ENCODE peak calls at places on chromosomes 3 and 15, in ten cellular contexts. One of them, this sample, is unnamed.

GRCh38 chr3:113523241-113523640 is 8.3 kb upstream of the SPICE1 start:
- DNase-seq in AML-193: no peak
- DNase-seq in naive thymus-derived CD4-positive, alpha-beta T cell: no peak
- DNase-seq in Calu3: no peak
- DNase-seq in SK-N-SH: no peak
- DNase-seq in hippocampal formation: no peak
- DNase-seq in posterior vena cava: no peak
- DNase-seq in SJSA1: no peak
- DNase-seq in WTC11: no peak
- DNase-seq in CD8-positive, alpha-beta T cell: no peak
- DNase-seq in this sample: no peak

GRCh38 chr3:59212128-59212764 is 162.4 kb upstream of the CFAP20DC start:
- DNase-seq in naive thymus-derived CD4-positive, alpha-beta T cell: peak
- DNase-seq in hippocampal formation: no peak
- DNase-seq in posterior vena cava: no peak
- DNase-seq in SK-N-SH: peak
- DNase-seq in CD8-positive, alpha-beta T cell: no peak
- DNase-seq in AML-193: peak
- DNase-seq in Calu3: peak
- DNase-seq in SJSA1: no peak
- DNase-seq in WTC11: no peak
- DNase-seq in this sample: no peak

GRCh38 chr15:70023064-70023768 is 74.5 kb downstream of the TLE3 start:
- DNase-seq in hippocampal formation: no peak
- DNase-seq in Calu3: no peak
- DNase-seq in AML-193: peak
- DNase-seq in naive thymus-derived CD4-positive, alpha-beta T cell: peak
- DNase-seq in WTC11: no peak
- DNase-seq in SJSA1: peak
- DNase-seq in CD8-positive, alpha-beta T cell: peak
- DNase-seq in posterior vena cava: peak
- DNase-seq in SK-N-SH: no peak
- DNase-seq in this sample: peak

GRCh38 chr3:39349080-39349479 is 19.6 kb downstream of the CCR8 start:
- DNase-seq in WTC11: no peak
- DNase-seq in AML-193: no peak
- DNase-seq in SJSA1: no peak
- DNase-seq in naive thymus-derived CD4-positive, alpha-beta T cell: no peak
- DNase-seq in CD8-positive, alpha-beta T cell: no peak
- DNase-seq in hippocampal formation: no peak
- DNase-seq in posterior vena cava: no peak
- DNase-seq in Calu3: no peak
- DNase-seq in SK-N-SH: no peak
- DNase-seq in this sample: no peak

GRCh38 chr3:40211579-40211978 is 97.9 kb upstream of the EIF1B start:
- DNase-seq in naive thymus-derived CD4-positive, alpha-beta T cell: no peak
- DNase-seq in SJSA1: no peak
- DNase-seq in SK-N-SH: no peak
- DNase-seq in WTC11: no peak
- DNase-seq in posterior vena cava: no peak
- DNase-seq in hippocampal formation: no peak
- DNase-seq in CD8-positive, alpha-beta T cell: no peak
- DNase-seq in AML-193: no peak
- DNase-seq in Calu3: peak
- DNase-seq in this sample: no peak

GRCh38 chr3:41045491-41045890 is 153.8 kb upstream of the CTNNB1 start:
- DNase-seq in SJSA1: no peak
- DNase-seq in AML-193: no peak
- DNase-seq in Calu3: no peak
- DNase-seq in naive thymus-derived CD4-positive, alpha-beta T cell: no peak
- DNase-seq in SK-N-SH: no peak
- DNase-seq in hippocampal formation: no peak
- DNase-seq in WTC11: no peak
- DNase-seq in CD8-positive, alpha-beta T cell: no peak
- DNase-seq in posterior vena cava: no peak
- DNase-seq in this sample: no peak

GRCh38 chr3:115922681-115923347 is 299.5 kb downstream of the GAP43 start:
- DNase-seq in SJSA1: no peak
- DNase-seq in CD8-positive, alpha-beta T cell: no peak
- DNase-seq in Calu3: peak
- DNase-seq in posterior vena cava: no peak
- DNase-seq in naive thymus-derived CD4-positive, alpha-beta T cell: no peak
- DNase-seq in hippocampal formation: no peak
- DNase-seq in AML-193: peak
- DNase-seq in SK-N-SH: no peak
- DNase-seq in WTC11: peak
- DNase-seq in this sample: peak

GRCh38 chr3:101151286-101151901 is 158.2 kb upstream of the ABI3BP start:
- DNase-seq in CD8-positive, alpha-beta T cell: no peak
- DNase-seq in posterior vena cava: no peak
- DNase-seq in hippocampal formation: no peak
- DNase-seq in SJSA1: no peak
- DNase-seq in SK-N-SH: no peak
- DNase-seq in AML-193: no peak
- DNase-seq in naive thymus-derived CD4-positive, alpha-beta T cell: no peak
- DNase-seq in WTC11: no peak
- DNase-seq in Calu3: no peak
- DNase-seq in this sample: no peak

GRCh38 chr15:29669823-29670222 is 152.4 kb downstream of the TJP1 start:
- DNase-seq in Calu3: no peak
- DNase-seq in SJSA1: peak
- DNase-seq in WTC11: no peak
- DNase-seq in AML-193: no peak
- DNase-seq in SK-N-SH: no peak
- DNase-seq in posterior vena cava: no peak
- DNase-seq in hippocampal formation: no peak
- DNase-seq in CD8-positive, alpha-beta T cell: no peak
- DNase-seq in naive thymus-derived CD4-positive, alpha-beta T cell: no peak
- DNase-seq in this sample: no peak

GRCh38 chr15:42110367-42110766 is 16.0 kb upstream of the PLA2G4D start:
- DNase-seq in naive thymus-derived CD4-positive, alpha-beta T cell: no peak
- DNase-seq in SK-N-SH: no peak
- DNase-seq in WTC11: no peak
- DNase-seq in Calu3: no peak
- DNase-seq in posterior vena cava: no peak
- DNase-seq in CD8-positive, alpha-beta T cell: no peak
- DNase-seq in hippocampal formation: no peak
- DNase-seq in SJSA1: no peak
- DNase-seq in AML-193: no peak
- DNase-seq in this sample: no peak

GRCh38 chr3:106030620-106030945 is 161.8 kb upstream of the CBLB start:
- DNase-seq in hippocampal formation: no peak
- DNase-seq in CD8-positive, alpha-beta T cell: no peak
- DNase-seq in SK-N-SH: no peak
- DNase-seq in SJSA1: no peak
- DNase-seq in posterior vena cava: no peak
- DNase-seq in WTC11: no peak
- DNase-seq in naive thymus-derived CD4-positive, alpha-beta T cell: no peak
- DNase-seq in Calu3: no peak
- DNase-seq in AML-193: no peak
- DNase-seq in this sample: no peak

GRCh38 chr3:32816439-32817194 is 1.2 kb upstream of the TRIM71 start:
- DNase-seq in CD8-positive, alpha-beta T cell: no peak
- DNase-seq in AML-193: no peak
- DNase-seq in naive thymus-derived CD4-positive, alpha-beta T cell: no peak
- DNase-seq in WTC11: peak
- DNase-seq in SK-N-SH: peak
- DNase-seq in posterior vena cava: peak
- DNase-seq in Calu3: no peak
- DNase-seq in SJSA1: no peak
- DNase-seq in hippocampal formation: no peak
- DNase-seq in this sample: peak

GRCh38 chr3:110932515-110933095 is 139.0 kb upstream of the NECTIN3 start:
- DNase-seq in WTC11: no peak
- DNase-seq in naive thymus-derived CD4-positive, alpha-beta T cell: no peak
- DNase-seq in posterior vena cava: no peak
- DNase-seq in SJSA1: no peak
- DNase-seq in SK-N-SH: no peak
- DNase-seq in hippocampal formation: no peak
- DNase-seq in CD8-positive, alpha-beta T cell: no peak
- DNase-seq in Calu3: no peak
- DNase-seq in AML-193: no peak
- DNase-seq in this sample: no peak

GRCh38 chr3:59733041-59733809 is 683.4 kb upstream of the CFAP20DC start:
- DNase-seq in AML-193: no peak
- DNase-seq in posterior vena cava: no peak
- DNase-seq in SJSA1: no peak
- DNase-seq in Calu3: no peak
- DNase-seq in SK-N-SH: peak
- DNase-seq in naive thymus-derived CD4-positive, alpha-beta T cell: no peak
- DNase-seq in CD8-positive, alpha-beta T cell: no peak
- DNase-seq in WTC11: no peak
- DNase-seq in hippocampal formation: no peak
- DNase-seq in this sample: no peak

GRCh38 chr3:113832477-113833164 is 6.0 kb upstream of the GRAMD1C start:
- DNase-seq in Calu3: no peak
- DNase-seq in naive thymus-derived CD4-positive, alpha-beta T cell: no peak
- DNase-seq in CD8-positive, alpha-beta T cell: no peak
- DNase-seq in WTC11: no peak
- DNase-seq in SJSA1: no peak
- DNase-seq in AML-193: no peak
- DNase-seq in hippocampal formation: no peak
- DNase-seq in posterior vena cava: no peak
- DNase-seq in SK-N-SH: no peak
- DNase-seq in this sample: peak

GRCh38 chr15:91853501-91853967 is at the start of gene SLCO3A1:
- DNase-seq in CD8-positive, alpha-beta T cell: peak
- DNase-seq in WTC11: peak
- DNase-seq in posterior vena cava: peak
- DNase-seq in AML-193: peak
- DNase-seq in SJSA1: no peak
- DNase-seq in SK-N-SH: peak
- DNase-seq in naive thymus-derived CD4-positive, alpha-beta T cell: peak
- DNase-seq in Calu3: peak
- DNase-seq in hippocampal formation: peak
- DNase-seq in this sample: peak

GRCh38 chr15:77059761-77060345 is 11.1 kb downstream of the TSPAN3 start:
- DNase-seq in naive thymus-derived CD4-positive, alpha-beta T cell: no peak
- DNase-seq in AML-193: no peak
- DNase-seq in posterior vena cava: no peak
- DNase-seq in Calu3: no peak
- DNase-seq in WTC11: no peak
- DNase-seq in SK-N-SH: no peak
- DNase-seq in hippocampal formation: no peak
- DNase-seq in CD8-positive, alpha-beta T cell: no peak
- DNase-seq in SJSA1: no peak
- DNase-seq in this sample: no peak

GRCh38 chr3:183576487-183577107 is 21.1 kb upstream of the KLHL6 start:
- DNase-seq in naive thymus-derived CD4-positive, alpha-beta T cell: no peak
- DNase-seq in posterior vena cava: no peak
- DNase-seq in SK-N-SH: no peak
- DNase-seq in hippocampal formation: peak
- DNase-seq in Calu3: no peak
- DNase-seq in AML-193: no peak
- DNase-seq in SJSA1: no peak
- DNase-seq in CD8-positive, alpha-beta T cell: no peak
- DNase-seq in WTC11: no peak
- DNase-seq in this sample: no peak

GRCh38 chr3:190225186-190225692 is 97.0 kb downstream of the CLDN1 start:
- DNase-seq in CD8-positive, alpha-beta T cell: no peak
- DNase-seq in SJSA1: no peak
- DNase-seq in SK-N-SH: peak
- DNase-seq in WTC11: no peak
- DNase-seq in AML-193: peak
- DNase-seq in hippocampal formation: no peak
- DNase-seq in naive thymus-derived CD4-positive, alpha-beta T cell: peak
- DNase-seq in Calu3: peak
- DNase-seq in posterior vena cava: no peak
- DNase-seq in this sample: no peak

GRCh38 chr3:28915711-28916481 is 365.0 kb upstream of the RBMS3 start:
- DNase-seq in naive thymus-derived CD4-positive, alpha-beta T cell: no peak
- DNase-seq in SK-N-SH: peak
- DNase-seq in CD8-positive, alpha-beta T cell: no peak
- DNase-seq in SJSA1: peak
- DNase-seq in Calu3: peak
- DNase-seq in hippocampal formation: no peak
- DNase-seq in posterior vena cava: no peak
- DNase-seq in WTC11: peak
- DNase-seq in AML-193: no peak
- DNase-seq in this sample: peak

GRCh38 chr3:123352134-123352554 is 96.7 kb downstream of the ADCY5 start:
- DNase-seq in CD8-positive, alpha-beta T cell: no peak
- DNase-seq in naive thymus-derived CD4-positive, alpha-beta T cell: no peak
- DNase-seq in AML-193: no peak
- DNase-seq in hippocampal formation: no peak
- DNase-seq in SJSA1: no peak
- DNase-seq in posterior vena cava: peak
- DNase-seq in WTC11: no peak
- DNase-seq in SK-N-SH: no peak
- DNase-seq in Calu3: no peak
- DNase-seq in this sample: no peak